ENCODE peak calls at places on chromosomes 7 and 10, in eight cellular contexts. V, P, I, C, N, W, T and A are unnamed samples.

GRCh38 chr7:129499915-129500463 is 2.3 kb upstream of the SMKR1 start:
- DNase-seq in T (no peak), V (no peak), W (no peak), I (no peak), P (no peak), C (no peak), N (no peak), A (no peak)

GRCh38 chr7:103702982-103703381 is 257.0 kb upstream of the SLC26A5 start:
- DNase-seq in V (no peak), W (no peak), T (no peak), P (no peak), N (no peak), I (no peak), C (no peak), A (no peak)

GRCh38 chr7:39062811-39063210 is 85.1 kb downstream of the POU6F2 start:
- DNase-seq in C (no peak), I (no peak), T (no peak), V (no peak), P (no peak), N (no peak), W (no peak), A (no peak)

GRCh38 chr7:18116661-18117060 is 89.0 kb upstream of the PRPS1L1 start:
- DNase-seq in P (no peak), I (no peak), W (no peak), V (no peak), T (no peak), C (no peak), N (no peak), A (no peak)

GRCh38 chr7:51326646-51327286 is 10.2 kb upstream of the COBL start:
- DNase-seq in C (no peak), W (no peak), T (no peak), V (no peak), P (no peak), I (no peak), N (no peak), A (no peak)

GRCh38 chr10:5948999-5949759 is 28.2 kb downstream of the IL15RA start:
- DNase-seq in W (peak; percentile 17), C (peak; percentile 71), I (peak; percentile 42), V (peak; percentile 77), P (peak; percentile 73), T (no peak), N (no peak), A (peak; percentile 19)

GRCh38 chr7:98628916-98629525 is 11.9 kb downstream of the NPTX2 start:
- DNase-seq in N (no peak), T (no peak), P (no peak), W (no peak), V (no peak), C (no peak), I (no peak), A (no peak)

GRCh38 chr10:125468273-125468672 is 214.7 kb downstream of the TEX36 start:
- DNase-seq in T (no peak), I (no peak), W (no peak), N (no peak), P (no peak), V (no peak), C (no peak), A (no peak)

GRCh38 chr7:155257482-155258232 is 40.0 kb upstream of the INSIG1 start:
- DNase-seq in W (no peak), V (peak; percentile 89), I (no peak), C (no peak), N (peak; percentile 51), P (peak; percentile 95), T (peak; percentile 65), A (no peak)

GRCh38 chr10:92208736-92209135 is 82.1 kb downstream of the CPEB3 start:
- DNase-seq in W (no peak), N (no peak), T (no peak), P (peak; percentile 62), V (peak; percentile 49), I (peak; percentile 12), C (peak; percentile 27), A (no peak)

GRCh38 chr10:15106352-15107013 is 9.3 kb downstream of the RPP38 start:
- DNase-seq in N (no peak), C (peak; percentile 67), P (peak; percentile 78), W (peak; percentile 55), T (peak; percentile 61), I (peak; percentile 81), V (peak; percentile 83), A (peak; percentile 14)

GRCh38 chr10:20221353-20221752 is 405.1 kb downstream of the PLXDC2 start:
- DNase-seq in V (no peak), C (no peak), N (no peak), P (no peak), I (no peak), W (no peak), T (no peak), A (no peak)

GRCh38 chr7:69746383-69746782 is 148.1 kb downstream of the AUTS2 start:
- DNase-seq in V (no peak), N (no peak), W (no peak), C (no peak), T (no peak), I (no peak), P (no peak), A (no peak)

GRCh38 chr10:61943699-61944444 is 42.4 kb downstream of the ARID5B start:
- DNase-seq in C (peak; percentile 53), I (peak; percentile 42), N (no peak), W (no peak), P (peak; percentile 76), V (peak; percentile 84), T (no peak), A (no peak)

GRCh38 chr10:17645591-17646345 is 1.8 kb downstream of the STAM start:
- DNase-seq in T (no peak), W (no peak), N (no peak), I (no peak), P (no peak), V (peak; percentile 56), C (peak; percentile 18), A (no peak)

GRCh38 chr10:47243791-47244190 is 56.2 kb upstream of the GDF10 start:
- DNase-seq in N (no peak), T (peak; percentile 52), C (no peak), V (no peak), I (no peak), W (no peak), P (no peak), A (no peak)

GRCh38 chr10:43375401-43376020 is 4.1 kb downstream of the FXYD4 start:
- DNase-seq in I (no peak), P (no peak), C (no peak), W (no peak), V (no peak), T (peak; percentile 57), N (no peak), A (no peak)

GRCh38 chr7:28961972-28962371 is 3.8 kb upstream of the TRIL start:
- DNase-seq in N (no peak), C (no peak), I (no peak), W (no peak), P (no peak), V (no peak), T (no peak), A (no peak)

GRCh38 chr7:73960548-73960947 is 67.4 kb upstream of the ELN start:
- DNase-seq in P (no peak), I (no peak), T (no peak), C (no peak), W (no peak), N (no peak), V (no peak), A (no peak)

GRCh38 chr10:49642311-49642710 is 28.5 kb downstream of the CHAT start:
- DNase-seq in V (no peak), N (no peak), I (no peak), C (no peak), P (no peak), W (no peak), T (no peak), A (no peak)

GRCh38 chr7:55021951-55022617 is 3.3 kb downstream of the EGFR start:
- DNase-seq in I (no peak), P (peak; percentile 60), N (no peak), C (no peak), T (no peak), V (peak; percentile 75), W (no peak), A (no peak)